ENCODE peak calls at places on chromosomes 13 and 19, in nine cellular contexts. S is BE2C; B is GM12891; Q is T-helper 17 cell; M is stimulated activated CD4-positive, alpha-beta T cell treated with anti-CD3 and anti-CD28 coated beads, Interleukin-12 subunit alpha, Interleukin-12 subunit beta, amount 100 ng/mL, for 4 hours; R is CD4-positive, alpha-beta memory T cell; C is astrocyte of the spinal cord; T is RCC 7860; G is NK-92 treated with Interleukin-12 subunit alpha and Interleukin-12 subunit beta, amount 100 ng/mL, for 24 hours. X is an unnamed sample.

GRCh38 chr19:4059931-4060620 is 6.6 kb downstream of the ZBTB7A start:
- DNase-seq in S (no peak), B (no peak), Q (peak), M (no peak), R (peak), C (no peak), T (no peak), G (no peak), X (peak)

GRCh38 chr13:43558312-43558711 is 228.5 kb downstream of the ENOX1 start:
- DNase-seq in S (no peak), B (no peak), Q (no peak), M (no peak), R (no peak), C (no peak), T (no peak), G (no peak), X (no peak)

GRCh38 chr19:4099054-4099764 is 24.7 kb downstream of the MAP2K2 start:
- DNase-seq in S (no peak), B (no peak), Q (no peak), M (no peak), R (no peak), C (no peak), T (no peak), G (no peak), X (no peak)

GRCh38 chr19:42396542-42397314 is 6.6 kb upstream of the CNFN start:
- DNase-seq in S (peak), B (peak), Q (peak), M (peak), R (peak), C (peak), T (peak), G (peak), X (peak)

GRCh38 chr19:50266896-50267295 is 62.3 kb downstream of the KCNC3 start:
- DNase-seq in S (no peak), B (no peak), Q (no peak), M (peak), R (no peak), C (no peak), T (no peak), G (no peak), X (no peak)

GRCh38 chr13:83498486-83499190 is 383.6 kb downstream of the SLITRK1 start:
- DNase-seq in S (no peak), B (no peak), Q (no peak), M (no peak), R (no peak), C (peak), T (no peak), G (no peak), X (peak)

GRCh38 chr19:49614096-49614857 is 23.3 kb downstream of the PRR12 start:
- DNase-seq in S (no peak), B (no peak), Q (no peak), M (no peak), R (no peak), C (peak), T (peak), G (peak), X (no peak)

GRCh38 chr13:110374644-110375370 is 67.7 kb downstream of the COL4A2 start:
- DNase-seq in S (no peak), B (no peak), Q (no peak), M (no peak), R (no peak), C (no peak), T (no peak), G (no peak), X (no peak)

GRCh38 chr13:74316531-74316930 is 182.3 kb upstream of the KLF12 start:
- DNase-seq in S (no peak), B (no peak), Q (no peak), M (no peak), R (no peak), C (no peak), T (no peak), G (no peak), X (peak)

GRCh38 chr13:60838581-60838980 is 441.6 kb downstream of the TDRD3 start:
- DNase-seq in S (no peak), B (no peak), Q (no peak), M (no peak), R (no peak), C (no peak), T (no peak), G (no peak), X (no peak)

GRCh38 chr19:41920878-41921277 is 7.4 kb downstream of the ERFL start:
- DNase-seq in S (peak), B (no peak), Q (no peak), M (no peak), R (no peak), C (no peak), T (no peak), G (no peak), X (no peak)

GRCh38 chr13:41954226-41954625 is 6.7 kb downstream of the VWA8 start:
- DNase-seq in S (no peak), B (no peak), Q (no peak), M (no peak), R (no peak), C (no peak), T (no peak), G (no peak), X (no peak)

X was measured in NCI-H226.